ENCODE peak calls at places on chromosomes 13 and 19, in eight cellular contexts. O is iris pigment epithelial cell; Y is CD4-positive, alpha-beta memory T cell; E is EL; L is iPS DF 6.9; M is NCI-H2227 treated with DMSO at 0.1 percent for 48 hours; V is astrocyte of the hippocampus; A is AG08396. G is an unnamed sample.

GRCh38 chr19:9130965-9131364 is 4.2 kb upstream of the OR7G3 start:
- DNase-seq in E (no peak), O (no peak), L (no peak), A (no peak), M (no peak), Y (no peak), V (no peak), G (no peak)

GRCh38 chr13:92054389-92054788 is 656.0 kb downstream of the GPC5 start:
- DNase-seq in Y (no peak), V (no peak), E (no peak), M (no peak), A (no peak), O (no peak), L (no peak), G (no peak)

GRCh38 chr19:8578642-8579265 is 1.5 kb upstream of the MYO1F start:
- DNase-seq in L (peak), E (peak), Y (peak), O (peak), M (peak), V (peak), A (peak), G (peak)

GRCh38 chr13:108269601-108270328 is at the start of gene TNFSF13B:
- DNase-seq in O (peak), E (peak), L (peak), Y (peak), A (peak), V (peak), M (peak), G (peak)

GRCh38 chr19:1864480-1865171 is 1.2 kb upstream of the KLF16 start:
- DNase-seq in V (peak), A (peak), O (peak), M (no peak), L (no peak), E (peak), Y (no peak), G (peak)

GRCh38 chr19:40616178-40616577 is 15.0 kb downstream of the LTBP4 start:
- DNase-seq in A (no peak), L (no peak), V (no peak), E (no peak), M (no peak), Y (no peak), O (no peak), G (no peak)

GRCh38 chr19:13459351-13459750 is 46.9 kb downstream of the CACNA1A start:
- DNase-seq in Y (no peak), M (peak), V (no peak), E (no peak), L (no peak), O (no peak), A (no peak), G (no peak)

GRCh38 chr13:30705672-30706071 is 29.7 kb upstream of the ALOX5AP start:
- DNase-seq in M (no peak), L (no peak), A (no peak), E (no peak), O (no peak), Y (no peak), V (no peak), G (no peak)

GRCh38 chr13:27128825-27129627 is 42.6 kb downstream of the USP12 start:
- DNase-seq in Y (no peak), A (no peak), M (peak), L (no peak), O (peak), V (no peak), E (peak), G (no peak)

GRCh38 chr13:42041017-42041683 is 7.3 kb upstream of the DGKH start:
- DNase-seq in Y (peak), E (peak), V (peak), O (peak), A (peak), L (no peak), M (peak), G (peak)

GRCh38 chr13:26508885-26509284 is 48.6 kb upstream of the WASF3 start:
- DNase-seq in Y (no peak), O (peak), A (peak), V (no peak), E (peak), L (no peak), M (no peak), G (no peak)

GRCh38 chr13:48530833-48531232 is 2.0 kb downstream of the RCBTB2 start:
- DNase-seq in E (no peak), A (no peak), M (no peak), Y (no peak), L (no peak), V (no peak), O (no peak), G (no peak)

GRCh38 chr13:40269086-40269485 is 397.4 kb downstream of the FOXO1 start:
- DNase-seq in E (no peak), L (no peak), V (no peak), A (peak), Y (no peak), O (peak), M (no peak), G (no peak)

GRCh38 chr19:2491130-2491801 is 15.3 kb downstream of the GADD45B start:
- DNase-seq in V (peak), A (peak), L (no peak), M (no peak), O (peak), Y (no peak), E (peak), G (no peak)

GRCh38 chr19:38869836-38870607 is 8.1 kb downstream of the RINL start:
- DNase-seq in M (no peak), Y (peak), E (peak), V (peak), L (no peak), O (peak), A (peak), G (no peak)

GRCh38 chr13:20190481-20191310 is 2.0 kb downstream of the GJB2 start:
- DNase-seq in V (peak), Y (no peak), A (peak), M (no peak), L (no peak), O (peak), E (peak), G (no peak)

GRCh38 chr19:55076321-55076720 is 652 bp downstream of the EPS8L1 start:
- DNase-seq in V (no peak), Y (no peak), L (no peak), M (no peak), E (no peak), A (no peak), O (no peak), G (no peak)

GRCh38 chr13:78978381-78978998 is 319.5 kb upstream of the OBI1 start:
- DNase-seq in L (peak), V (peak), A (peak), Y (peak), M (no peak), O (peak), E (peak), G (no peak)

GRCh38 chr13:32903720-32904119 is 112.5 kb upstream of the KL start:
- DNase-seq in V (no peak), L (no peak), M (no peak), Y (no peak), A (no peak), E (no peak), O (no peak), G (no peak)

GRCh38 chr13:112838038-112838965 is 130.7 kb upstream of the MCF2L start:
- DNase-seq in O (no peak), V (no peak), Y (no peak), L (no peak), A (no peak), M (no peak), E (no peak), G (no peak)

GRCh38 chr13:72983085-72983768 is 75.6 kb upstream of the KLF5 start:
- DNase-seq in V (peak), O (peak), M (no peak), Y (no peak), E (peak), L (no peak), A (no peak), G (no peak)

GRCh38 chr13:114077938-114078335 is 54.5 kb downstream of the RASA3 start:
- DNase-seq in Y (no peak), O (peak), A (peak), V (peak), E (peak), L (no peak), M (peak), G (no peak)

GRCh38 chr13:111526922-111527321 is 206.5 kb downstream of the TEX29 start:
- DNase-seq in L (no peak), V (no peak), E (no peak), M (no peak), O (no peak), Y (no peak), A (no peak), G (no peak)

GRCh38 chr19:6925801-6926751 is 38.7 kb downstream of the ADGRE1 start:
- DNase-seq in A (no peak), Y (peak), E (peak), O (peak), V (no peak), M (no peak), L (no peak), G (no peak)

GRCh38 chr19:32231020-32231419 is 114.4 kb upstream of the ZNF507 start:
- DNase-seq in L (no peak), E (no peak), V (no peak), Y (no peak), A (no peak), O (no peak), M (no peak), G (no peak)

GRCh38 chr19:39970424-39970673 is 616 bp upstream of the PSMC4 start:
- DNase-seq in L (no peak), V (no peak), A (no peak), E (no peak), Y (no peak), M (no peak), O (no peak), G (no peak)

GRCh38 chr13:41823486-41823885 is 137.4 kb downstream of the VWA8 start:
- DNase-seq in E (no peak), Y (no peak), A (no peak), O (no peak), M (no peak), V (no peak), L (no peak), G (no peak)

GRCh38 chr19:50922316-50922853 is 11.2 kb upstream of the KLK4 start:
- DNase-seq in O (peak), M (peak), V (peak), A (peak), E (peak), L (peak), Y (peak), G (peak)

GRCh38 chr19:1097810-1098176 is 2.6 kb upstream of the POLR2E start:
- DNase-seq in V (no peak), A (no peak), E (no peak), Y (no peak), O (no peak), M (no peak), L (no peak), G (no peak)

GRCh38 chr13:73765651-73766384 is 368.4 kb downstream of the KLF12 start:
- DNase-seq in M (peak), O (peak), E (no peak), Y (peak), V (peak), A (peak), L (no peak), G (peak)

GRCh38 chr19:58474997-58475713 is 997 bp upstream of the ZNF446 start:
- DNase-seq in M (no peak), E (no peak), Y (no peak), O (no peak), A (no peak), V (no peak), L (no peak), G (no peak)